ENCODE peak calls at places on chromosomes 2 and 18, in five cellular contexts. Z, V, U, E and Y are unnamed samples.

GRCh38 chr18:26655614-26656400 is 107.5 kb upstream of the KCTD1 start:
- DNase-seq in Z (no peak), V (no peak), U (peak), E (peak), Y (peak)

GRCh38 chr18:478679-479078 is 21.8 kb downstream of the COLEC12 start:
- DNase-seq in Z (no peak), V (no peak), U (no peak), E (peak), Y (no peak)

GRCh38 chr18:63138469-63139340 is 180.9 kb downstream of the BCL2 start:
- DNase-seq in Z (peak), V (no peak), U (peak), E (no peak), Y (no peak)

GRCh38 chr2:16525265-16525887 is 140.3 kb downstream of the CYRIA start:
- DNase-seq in Z (no peak), V (no peak), U (peak), E (no peak), Y (no peak)

GRCh38 chr18:10515456-10515855 is 10.4 kb upstream of the NAPG start:
- DNase-seq in Z (no peak), V (no peak), U (no peak), E (no peak), Y (no peak)

GRCh38 chr18:67192535-67192934 is 324.0 kb downstream of the DSEL start:
- DNase-seq in Z (no peak), V (no peak), U (no peak), E (no peak), Y (no peak)

GRCh38 chr18:13465476-13465875 is 246.9 kb downstream of the LDLRAD4 start:
- DNase-seq in Z (no peak), V (no peak), U (no peak), E (no peak), Y (no peak)

GRCh38 chr18:21958256-21958655 is 211.1 kb upstream of the GATA6 start:
- DNase-seq in Z (no peak), V (no peak), U (no peak), E (no peak), Y (no peak)

GRCh38 chr18:7066965-7067555 is 50.5 kb downstream of the LAMA1 start:
- DNase-seq in Z (no peak), V (no peak), U (no peak), E (no peak), Y (no peak)

GRCh38 chr2:52017836-52018235 is 985.9 kb upstream of the NRXN1 start:
- DNase-seq in Z (no peak), V (no peak), U (no peak), E (no peak), Y (no peak)

GRCh38 chr18:31100598-31101147 is 1.5 kb downstream of the DSC2 start:
- DNase-seq in Z (peak), V (no peak), U (peak), E (no peak), Y (no peak)

GRCh38 chr2:11998626-11999378 is 252.4 kb downstream of the LPIN1 start:
- DNase-seq in Z (no peak), V (no peak), U (no peak), E (no peak), Y (no peak)

GRCh38 chr2:41698787-41699422 is 348.9 kb upstream of the PKDCC start:
- DNase-seq in Z (no peak), V (no peak), U (peak), E (peak), Y (no peak)

GRCh38 chr18:35430721-35431441 is 53.7 kb upstream of the ZNF396 start:
- DNase-seq in Z (no peak), V (no peak), U (no peak), E (no peak), Y (no peak)
- TF ChIP-seq CTCF in Z (no peak), V (no peak), U (no peak), E (no peak), Y (no peak)

DNA sequence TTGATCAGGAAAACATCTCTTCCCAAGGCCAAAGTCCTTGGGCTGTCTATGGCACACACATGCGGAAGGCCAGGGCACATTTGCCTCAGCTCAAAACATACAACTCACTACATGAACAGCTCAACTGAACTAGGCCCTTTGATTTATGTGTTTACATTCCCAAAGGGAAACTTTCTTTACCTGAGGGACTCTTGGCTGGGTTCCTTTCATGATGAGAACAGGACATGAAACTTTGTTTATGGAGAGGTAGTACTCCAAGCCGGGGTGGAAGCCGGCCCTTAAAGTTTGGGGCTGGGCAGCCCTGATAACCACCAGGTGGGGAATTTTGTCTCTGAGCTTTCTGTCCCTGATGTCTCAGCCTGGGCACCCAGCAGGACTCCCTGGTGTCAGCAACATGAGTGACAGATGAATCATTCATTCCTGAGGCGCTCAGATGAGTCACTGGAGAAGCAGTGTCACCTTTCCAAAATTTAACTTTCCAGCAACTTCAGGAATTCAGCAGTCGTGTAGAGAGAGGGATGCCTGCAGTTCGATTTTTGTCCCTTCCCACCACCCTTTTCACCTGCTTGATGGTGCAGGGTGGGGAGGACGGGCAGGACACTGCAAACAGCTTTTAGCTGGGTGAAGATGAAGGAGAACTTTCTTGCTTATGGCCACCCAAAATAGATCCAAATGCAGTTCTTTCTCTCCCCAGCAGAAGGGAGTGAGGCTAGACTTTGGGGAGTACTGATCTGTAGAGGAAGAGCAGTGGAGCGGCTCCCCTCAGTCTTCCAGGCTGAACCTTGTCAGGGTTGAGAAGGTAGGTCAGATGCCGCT is 331.6 kb downstream of the DYSF start:
- DNase-seq in Z (peak), V (no peak), U (peak), E (no peak), Y (peak)
- TF ChIP-seq CTCF in Z (no peak), V (no peak), U (no peak), E (no peak), Y (no peak)

DNA sequence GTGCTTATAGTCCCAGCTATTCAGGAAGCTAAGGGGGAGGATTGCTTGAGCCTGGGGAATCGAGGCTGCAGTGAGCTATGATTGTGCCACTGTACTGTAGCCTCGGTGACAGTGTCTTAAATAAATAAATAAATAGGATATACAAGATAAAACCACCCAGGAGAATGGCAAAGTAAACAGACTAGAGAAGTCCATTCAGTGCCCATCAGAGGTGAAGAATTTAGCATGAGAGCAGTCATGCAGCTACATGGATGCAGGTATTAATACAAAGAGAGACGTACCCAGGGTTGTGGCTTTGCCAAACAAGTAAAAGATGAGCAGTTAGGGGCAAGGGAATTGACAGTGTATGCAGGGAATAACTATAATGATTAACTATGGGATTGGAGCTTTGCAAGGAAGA is 8.1 kb downstream of the STPG4 start:
- DNase-seq in Z (no peak), V (no peak), U (no peak), E (no peak), Y (no peak)
- TF ChIP-seq CTCF in Z (no peak), V (no peak), U (no peak), E (no peak), Y (no peak)

GRCh38 chr2:203376173-203376572 is 48.0 kb downstream of the ABI2 start:
- DNase-seq in Z (no peak), V (no peak), U (no peak), E (no peak), Y (no peak)
- TF ChIP-seq CTCF in Z (no peak), V (no peak), U (no peak), E (no peak), Y (peak)

DNA sequence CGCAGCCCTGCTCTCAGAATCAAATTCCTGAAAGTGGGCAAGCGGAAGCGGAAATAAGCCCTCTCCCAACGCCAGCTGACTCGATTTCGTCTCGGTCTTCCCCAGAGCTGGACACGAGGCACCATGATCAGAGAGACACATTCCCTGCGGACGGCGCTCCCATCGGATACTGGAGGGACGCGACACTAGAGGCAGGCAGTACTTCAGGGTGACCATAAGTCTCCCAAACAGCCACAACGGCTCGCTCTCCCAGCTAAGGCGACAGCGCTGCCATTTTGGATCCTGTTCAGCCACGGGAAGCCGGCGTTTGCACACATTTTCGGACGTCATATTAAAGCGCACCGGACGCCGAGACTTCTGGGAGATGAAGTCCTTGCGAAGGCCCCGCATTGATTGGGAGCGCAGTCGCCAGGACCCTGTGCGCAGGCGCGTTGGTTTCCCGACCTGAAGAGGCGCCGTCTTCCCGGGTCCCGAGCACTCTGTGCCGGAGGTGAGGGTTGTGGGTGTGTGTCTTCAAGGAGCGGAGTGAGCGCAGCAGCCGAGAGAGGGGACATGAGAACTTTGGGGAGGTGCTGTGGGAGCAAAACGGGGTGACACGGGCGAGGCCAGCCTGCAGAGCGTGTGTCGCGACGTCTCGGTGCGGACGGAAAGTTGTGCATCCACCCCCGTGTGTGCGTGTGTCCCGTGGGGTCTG is at the start of gene ZNF2:
- DNase-seq in Z (peak), V (peak), U (peak), E (peak), Y (peak)
- TF ChIP-seq CTCF in Z (no peak), V (no peak), U (peak), E (no peak), Y (peak)

GRCh38 chr2:147927053-147927588 is 82.3 kb downstream of the ACVR2A start:
- DNase-seq in Z (no peak), V (no peak), U (no peak), E (no peak), Y (no peak)

GRCh38 chr2:147925886-147926285 is 81.1 kb downstream of the ACVR2A start:
- DNase-seq in Z (no peak), V (no peak), U (peak), E (no peak), Y (no peak)

GRCh38 chr2:147924647-147925046 is 79.8 kb downstream of the ACVR2A start:
- DNase-seq in Z (no peak), V (no peak), U (no peak), E (no peak), Y (no peak)
- TF ChIP-seq CTCF in Z (no peak), V (no peak), U (no peak), E (no peak), Y (no peak)

DNA sequence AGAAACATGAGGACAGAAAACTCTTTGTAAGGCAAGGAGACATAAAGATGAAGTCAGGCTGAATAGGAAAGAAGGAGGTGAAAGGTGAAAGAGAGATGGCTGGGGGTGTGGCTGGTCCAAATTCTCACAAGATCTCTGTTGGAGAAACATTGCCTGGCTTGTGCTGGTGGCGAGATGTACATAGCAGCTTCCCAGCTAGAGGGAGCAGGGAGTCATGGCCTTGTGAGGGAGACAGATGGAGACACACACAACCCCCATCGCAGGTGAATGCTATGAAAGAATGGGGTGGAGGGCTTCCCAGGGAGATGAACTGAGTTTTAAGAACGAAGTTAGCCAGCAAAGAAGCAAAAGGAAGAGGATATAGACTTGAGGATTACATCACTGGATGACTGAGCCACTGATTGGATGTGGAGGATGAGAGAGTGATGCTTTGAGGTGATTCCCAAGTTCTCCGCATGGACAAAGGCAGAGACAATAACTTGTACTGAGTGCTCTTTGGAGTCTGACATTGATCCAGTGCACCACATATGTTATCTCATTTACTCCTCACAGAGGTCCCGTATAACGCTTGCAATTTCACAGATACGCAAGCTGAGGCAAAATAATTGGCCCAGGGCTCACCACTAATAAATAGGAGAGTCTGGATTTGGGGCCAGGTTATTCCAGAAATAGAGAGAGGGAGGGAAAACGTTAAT is 3.6 kb upstream of the EMX1 start:
- DNase-seq in Z (no peak), V (no peak), U (no peak), E (no peak), Y (no peak)
- TF ChIP-seq CTCF in Z (no peak), V (no peak), U (no peak), E (peak), Y (peak)

GRCh38 chr2:56288863-56289580 is 105.2 kb downstream of the CCDC85A start:
- DNase-seq in Z (no peak), V (no peak), U (no peak), E (no peak), Y (no peak)
- TF ChIP-seq CTCF in Z (no peak), V (no peak), U (no peak), E (no peak), Y (peak)

DNA sequence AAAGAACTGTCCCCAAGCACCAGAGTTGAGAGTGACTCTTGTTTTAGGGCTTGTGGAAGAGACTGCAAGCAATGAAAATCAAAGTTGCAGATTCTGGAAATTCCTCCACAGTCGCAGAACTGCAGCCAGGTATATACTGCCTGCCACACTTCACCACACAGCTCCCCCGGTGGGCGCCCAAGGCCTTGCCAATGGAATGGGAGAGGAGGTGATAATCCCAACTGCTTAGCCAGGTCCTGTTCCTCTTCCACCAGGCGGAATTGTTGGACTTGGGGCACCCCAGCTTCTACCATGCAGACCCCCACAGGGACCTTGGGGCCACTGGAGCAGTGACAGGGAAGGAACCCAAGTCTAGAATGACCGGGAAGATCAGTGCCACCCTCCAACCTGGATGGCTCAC is 4.8 kb upstream of the PDIA6 start:
- DNase-seq in Z (peak), V (no peak), U (no peak), E (no peak), Y (no peak)
- TF ChIP-seq CTCF in Z (no peak), V (no peak), U (peak), E (peak), Y (peak)